ENCODE peak calls at places on chromosome 1, in ten cellular contexts. P, M, H, N, Z, V, B, D, F and Q are unnamed samples. For H3K4me1, the result is how much of the 10 kb centered on the place peaks cover.

GRCh38 chr1:110626890-110627289 is 20.7 kb upstream of the KCNA2 start:
- DNase-seq in P (no peak), M (peak), H (no peak), N (no peak), Z (no peak), V (no peak), B (no peak), D (no peak), F (no peak), Q (no peak)

GRCh38 chr1:205217418-205217817 is 5.9 kb upstream of the DSTYK start:
- DNase-seq in P (no peak), M (no peak), H (no peak), N (no peak), Z (no peak), V (no peak), B (no peak), D (no peak), F (no peak), Q (no peak)

GRCh38 chr1:98794196-98794886 is 132.8 kb downstream of the SNX7 start:
- DNase-seq in P (peak), M (peak), H (peak), N (no peak), Z (peak), V (peak), B (peak), D (peak), F (no peak), Q (peak)

GRCh38 chr1:29275435-29275834 is 39.1 kb downstream of the PTPRU start:
- DNase-seq in P (no peak), M (no peak), H (no peak), N (no peak), Z (no peak), V (no peak), B (no peak), D (no peak), F (no peak), Q (no peak)

GRCh38 chr1:233993651-233994050 is 89.2 kb downstream of the SLC35F3 start:
- DNase-seq in P (peak), M (no peak), H (no peak), N (no peak), Z (no peak), V (no peak), B (no peak), D (peak), F (no peak), Q (no peak)

GRCh38 chr1:6991271-6991670 is 206.0 kb downstream of the CAMTA1 start:
- DNase-seq in P (no peak), M (no peak), H (no peak), N (no peak), Z (no peak), V (no peak), B (peak), D (peak), F (no peak), Q (no peak)

GRCh38 chr1:30378023-30378596 is 345.3 kb downstream of the MATN1 start:
- DNase-seq in P (no peak), M (peak), H (no peak), N (no peak), Z (no peak), V (no peak), B (no peak), D (no peak), F (no peak), Q (no peak)

GRCh38 chr1:228275435-228276342 is 67.8 kb downstream of the OBSCN start:
- DNase-seq in P (no peak), M (peak), H (peak), N (peak), Z (peak), V (peak), B (peak), D (peak), F (peak), Q (peak)

GRCh38 chr1:36258960-36259344 is 34.7 kb downstream of the THRAP3 start:
- DNase-seq in P (no peak), M (no peak), H (no peak), N (no peak), Z (no peak), V (no peak), B (peak), D (no peak), F (no peak), Q (no peak)

GRCh38 chr1:165288301-165289120 is 68.0 kb downstream of the LMX1A start:
- DNase-seq in P (no peak), M (no peak), H (peak), N (no peak), Z (no peak), V (no peak), B (no peak), D (peak), F (no peak), Q (peak)

GRCh38 chr1:209416009-209416408 is 167.5 kb upstream of the CAMK1G start:
- DNase-seq in P (peak), M (no peak), H (peak), N (no peak), Z (no peak), V (no peak), B (peak), D (peak), F (no peak), Q (peak)

GRCh38 chr1:243473281-243474210 is 217.7 kb downstream of the SDCCAG8 start:
- DNase-seq in P (no peak), M (no peak), H (no peak), N (no peak), Z (no peak), V (no peak), B (peak), D (no peak), F (no peak), Q (no peak)

GRCh38 chr1:26282694-26283019 is 2.8 kb downstream of the SH3BGRL3 start:
- DNase-seq in P (no peak), M (no peak), H (no peak), N (no peak), Z (no peak), V (no peak), B (no peak), D (no peak), F (no peak), Q (no peak)

GRCh38 chr1:151993084-151993733 is 450 bp downstream of the S100A10 start:
- DNase-seq in P (no peak), M (peak), H (peak), N (no peak), Z (peak), V (no peak), B (no peak), D (peak), F (no peak), Q (peak)

GRCh38 chr1:12196641-12197482 is 30.1 kb downstream of the TNFRSF1B start:
- DNase-seq in P (no peak), M (no peak), H (peak), N (no peak), Z (peak), V (no peak), B (no peak), D (no peak), F (no peak), Q (peak)

GRCh38 chr1:213094446-213094845 is 43.4 kb downstream of the RPS6KC1 start:
- DNase-seq in P (no peak), M (no peak), H (no peak), N (no peak), Z (no peak), V (no peak), B (no peak), D (no peak), F (no peak), Q (no peak)

GRCh38 chr1:232553809-232554208 is 76.1 kb downstream of the SIPA1L2 start:
- DNase-seq in P (no peak), M (no peak), H (no peak), N (no peak), Z (no peak), V (no peak), B (peak), D (no peak), F (no peak), Q (no peak)

GRCh38 chr1:201870397-201870796 is 18.3 kb upstream of the SHISA4 start:
- DNase-seq in P (no peak), M (no peak), H (no peak), N (no peak), Z (no peak), V (no peak), B (peak), D (no peak), F (no peak), Q (no peak)

GRCh38 chr1:222053790-222054294 is 312.0 kb upstream of the DUSP10 start:
- DNase-seq in P (no peak), M (no peak), H (no peak), N (no peak), Z (no peak), V (no peak), B (no peak), D (peak), F (no peak), Q (no peak)

GRCh38 chr1:185699874-185700273 is 34.3 kb upstream of the HMCN1 start:
- DNase-seq in P (no peak), M (no peak), H (no peak), N (no peak), Z (no peak), V (no peak), B (no peak), D (no peak), F (no peak), Q (no peak)

GRCh38 chr1:117171900-117172501 is 38.7 kb downstream of the VTCN1 start:
- DNase-seq in P (no peak), M (no peak), H (no peak), N (no peak), Z (no peak), V (peak), B (peak), D (no peak), F (peak), Q (peak)

GRCh38 chr1:20593766-20594165 is 4.9 kb downstream of the CDA start:
- DNase-seq in P (no peak), M (no peak), H (no peak), N (no peak), Z (no peak), V (no peak), B (no peak), D (no peak), F (no peak), Q (no peak)

GRCh38 chr1:83043192-83043591 is 955.7 kb downstream of the TTLL7 start:
- DNase-seq in P (no peak), M (no peak), H (no peak), N (no peak), Z (no peak), V (no peak), B (no peak), D (no peak), F (no peak), Q (no peak)

GRCh38 chr1:188249813-188250212 is 1421.1 kb downstream of the PLA2G4A start:
- DNase-seq in P (no peak), M (no peak), H (no peak), N (no peak), Z (no peak), V (no peak), B (no peak), D (no peak), F (no peak), Q (no peak)

GRCh38 chr1:176864211-176864610 is 300.3 kb downstream of the ASTN1 start:
- DNase-seq in P (no peak), M (no peak), H (no peak), N (no peak), Z (no peak), V (no peak), B (no peak), D (no peak), F (no peak), Q (no peak)

GRCh38 chr1:3911981-3912808 is 12.1 kb upstream of the C1orf174 start:
- DNase-seq in P (no peak), M (no peak), H (no peak), N (no peak), Z (no peak), V (no peak), B (no peak), D (no peak), F (no peak), Q (no peak)

GRCh38 chr1:55170426-55170825 is 44.7 kb downstream of the USP24 start:
- DNase-seq in P (no peak), M (no peak), H (no peak), N (no peak), Z (no peak), V (no peak), B (no peak), D (no peak), F (no peak), Q (no peak)

GRCh38 chr1:112721966-112722524 is 6.9 kb upstream of the PPM1J start:
- DNase-seq in P (no peak), M (no peak), H (no peak), N (no peak), Z (no peak), V (no peak), B (no peak), D (no peak), F (peak), Q (no peak)

GRCh38 chr1:149995927-149996326 is 14.6 kb downstream of the OTUD7B start:
- DNase-seq in P (peak), M (no peak), H (no peak), N (no peak), Z (no peak), V (no peak), B (peak), D (peak), F (no peak), Q (no peak)

GRCh38 chr1:201309420-201309819 is 26.1 kb downstream of the PKP1 start:
- DNase-seq in P (peak), M (no peak), H (peak), N (no peak), Z (peak), V (peak), B (peak), D (peak), F (peak), Q (peak)

GRCh38 chr1:61081637-61082335 is 575 bp upstream of the NFIA start:
- DNase-seq in P (peak), M (peak), H (peak), N (no peak), Z (peak), V (no peak), B (peak), D (peak), F (peak), Q (peak)

GRCh38 chr1:150194381-150195031 is 41.4 kb downstream of the ANP32E start:
- DNase-seq in P (no peak), M (no peak), H (peak), N (no peak), Z (no peak), V (no peak), B (peak), D (no peak), F (no peak), Q (no peak)

GRCh38 chr1:236416165-236416564 is 22.1 kb downstream of the EDARADD start:
- DNase-seq in P (no peak), M (peak), H (no peak), N (no peak), Z (no peak), V (no peak), B (no peak), D (no peak), F (no peak), Q (no peak)

GRCh38 chr1:2284932-2285331 is 56.8 kb downstream of the SKI start:
- DNase-seq in P (no peak), M (no peak), H (peak), N (no peak), Z (no peak), V (no peak), B (no peak), D (no peak), F (no peak), Q (no peak)

GRCh38 chr1:2283991-2284895 is 56.1 kb downstream of the SKI start:
- DNase-seq in P (no peak), M (no peak), H (no peak), N (no peak), Z (no peak), V (no peak), B (no peak), D (no peak), F (peak), Q (no peak)

GRCh38 chr1:2279882-2280281 is 51.8 kb downstream of the SKI start:
- DNase-seq in P (no peak), M (no peak), H (no peak), N (no peak), Z (no peak), V (no peak), B (no peak), D (no peak), F (peak), Q (no peak)

GRCh38 chr1:2283371-2283990 is 55.4 kb downstream of the SKI start:
- DNase-seq in P (no peak), M (no peak), H (no peak), N (no peak), Z (no peak), V (no peak), B (no peak), D (no peak), F (peak), Q (no peak)

DNA sequence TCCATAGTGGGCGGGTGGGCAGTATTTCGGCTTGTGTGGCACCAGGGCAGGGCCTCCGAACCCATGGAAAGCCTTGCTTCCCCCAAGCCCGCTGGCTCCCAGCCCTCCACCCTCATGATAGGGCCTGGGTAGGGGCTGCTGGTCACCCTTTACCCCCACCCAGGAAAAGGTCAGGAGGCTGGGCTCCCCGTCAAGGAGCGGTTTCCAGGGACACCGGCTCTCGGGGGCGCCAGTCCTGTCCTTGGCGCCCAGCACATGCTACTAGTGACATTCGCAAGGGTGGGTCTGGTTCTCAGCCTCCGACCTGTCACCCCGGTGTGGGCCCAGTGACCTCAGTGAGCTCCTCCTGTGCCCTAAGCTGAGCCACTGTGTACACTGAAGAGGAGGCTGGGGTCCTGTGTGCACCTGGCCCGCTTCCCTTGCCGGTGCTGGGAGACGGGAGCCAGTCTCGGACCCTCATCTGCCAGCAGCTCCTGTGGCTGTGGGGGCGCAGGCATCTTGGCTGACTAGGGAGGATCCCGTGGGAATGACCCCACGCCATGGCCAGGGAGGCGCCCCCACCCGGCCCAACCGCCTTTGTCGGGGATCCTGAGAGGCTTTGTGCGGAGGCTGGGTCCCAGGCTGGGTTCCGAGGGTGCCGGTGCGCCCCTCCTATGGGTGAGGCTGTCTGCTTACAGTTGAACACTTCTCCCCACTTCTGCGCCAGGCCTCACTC is 54.6 kb downstream of the SKI start:
- DNase-seq in P (no peak), M (no peak), H (no peak), N (no peak), Z (no peak), V (no peak), B (no peak), D (no peak), F (peak), Q (no peak)
- H3K4me1 ChIP-seq in P (under half), M (under half), H (under half), N (under half), Z (under half), V (under half), B (under half), D (under half), F (under half), Q (under half)

DNA sequence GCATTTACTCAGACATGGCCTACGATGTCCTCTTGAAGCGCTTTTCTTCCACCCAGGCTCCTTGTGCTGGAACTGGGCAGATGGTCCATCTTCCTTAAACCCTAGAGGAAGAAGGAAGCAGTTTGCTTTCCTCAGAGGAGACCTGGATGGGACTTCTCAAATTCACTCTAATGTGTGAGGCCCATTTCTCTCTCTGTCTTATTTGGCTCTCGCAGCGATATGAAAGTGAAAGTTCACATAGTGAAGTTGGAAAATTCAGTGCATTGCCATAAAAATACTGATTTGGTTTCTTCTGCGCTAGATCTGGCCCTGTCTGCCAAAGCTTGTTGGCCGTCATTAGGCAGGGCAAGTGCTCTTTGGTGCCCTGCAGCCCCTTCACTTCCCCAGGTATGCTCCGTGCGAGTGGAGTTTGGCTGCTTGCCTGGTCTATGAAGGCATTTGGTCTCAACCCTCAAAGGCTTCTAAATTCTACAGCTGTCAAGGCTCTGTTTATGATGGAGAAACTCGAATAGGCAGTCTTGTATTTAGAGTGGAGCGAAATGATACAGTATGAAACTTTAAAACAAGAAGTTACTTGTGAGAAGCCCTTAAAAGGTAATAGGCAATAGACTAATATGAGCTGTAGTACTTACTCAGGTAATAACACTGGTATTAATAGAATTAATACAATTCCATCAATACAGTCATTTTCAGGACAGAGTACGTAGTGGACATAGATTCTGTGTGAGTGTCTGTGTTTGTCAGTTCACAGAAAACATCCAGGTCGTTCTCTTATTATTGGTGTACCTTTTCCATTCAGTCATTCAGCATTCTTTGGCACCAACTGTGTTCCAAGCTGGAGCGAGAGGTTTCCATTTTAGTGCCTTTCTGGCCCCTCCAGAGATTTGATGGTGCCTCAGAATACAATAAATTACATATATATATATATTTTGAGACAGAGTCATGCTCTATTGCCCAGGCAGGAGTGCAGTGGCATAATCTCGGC is 20.5 kb downstream of the SZRD1 start:
- DNase-seq in P (no peak), M (no peak), H (no peak), N (no peak), Z (no peak), V (no peak), B (peak), D (no peak), F (no peak), Q (no peak)
- H3K27ac ChIP-seq in P (no peak), M (no peak), H (no peak), N (peak), Z (peak), V (no peak), B (peak), D (no peak), F (no peak), Q (no peak)

DNA sequence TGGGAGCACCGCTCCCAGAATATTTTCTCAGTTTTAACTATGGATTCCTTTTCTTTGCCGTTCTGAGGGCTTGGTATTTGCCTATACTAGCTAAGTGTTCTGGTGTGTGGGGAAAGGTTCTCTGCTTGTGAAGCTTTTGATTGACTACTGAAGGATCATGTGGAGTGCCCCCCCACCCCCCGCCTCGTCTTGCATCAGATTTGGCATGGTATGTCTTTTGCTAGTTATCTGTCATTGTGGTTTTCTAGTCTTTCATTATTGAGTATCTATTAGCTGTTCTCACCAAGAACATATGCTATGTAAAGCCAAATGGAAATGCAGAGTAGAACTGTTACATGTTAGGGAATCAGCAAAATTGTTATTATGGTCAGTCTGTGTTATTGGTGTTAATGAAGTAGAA is 58.3 kb downstream of the MACF1 start:
- DNase-seq in P (no peak), M (no peak), H (no peak), N (no peak), Z (no peak), V (no peak), B (no peak), D (no peak), F (no peak), Q (no peak)
- H3K4me3 ChIP-seq in P (no peak), M (no peak), H (no peak), N (no peak), Z (no peak), V (no peak), B (no peak), D (no peak), F (no peak), Q (no peak)

DNA sequence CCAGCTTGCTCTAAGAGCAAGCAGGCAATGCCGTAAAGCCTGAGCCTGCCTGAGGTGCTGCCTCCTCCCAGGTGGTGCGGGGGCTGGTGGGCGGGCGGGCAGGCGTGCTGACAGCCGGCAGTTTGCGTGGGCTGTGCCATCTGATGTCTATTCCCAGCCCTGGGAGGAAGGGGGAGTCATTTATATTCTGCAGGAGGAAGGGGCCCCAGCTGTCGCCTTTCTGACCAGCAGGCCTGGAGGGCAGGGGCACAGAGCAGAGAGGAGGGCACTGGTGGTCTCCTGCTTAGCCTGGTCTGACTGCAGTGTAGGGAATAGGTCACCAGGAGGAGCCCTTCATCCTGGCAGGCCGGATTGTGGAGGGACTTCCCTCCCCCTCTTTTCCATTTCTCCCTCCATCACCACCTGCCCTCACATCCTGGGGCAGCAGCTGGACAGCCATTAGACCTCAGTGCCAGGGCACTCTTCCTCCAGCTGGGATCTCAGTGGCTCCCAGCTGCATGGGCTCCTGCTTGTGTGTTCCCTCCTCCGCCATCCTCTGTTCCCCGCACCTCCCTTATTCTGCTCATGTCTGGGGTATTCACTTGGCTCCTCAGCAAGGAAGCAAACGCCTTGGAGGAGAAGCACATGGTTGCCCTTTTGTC is 4.4 kb downstream of the CYB561D1 start:
- DNase-seq in P (no peak), M (peak), H (peak), N (no peak), Z (no peak), V (peak), B (peak), D (peak), F (no peak), Q (peak)
- H3K4me1 ChIP-seq in P (under half), M (half or more), H (under half), N (under half), Z (under half), V (under half), B (under half), D (under half), F (under half), Q (under half)